ENCODE peak calls at places on chromosome 9, in six cellular contexts. One of them, this sample, is unnamed.
A peak's percentile ranks its signal among the peaks of the same experiment; 100 is the strongest.

GRCh38 chr9:82021198-82021597 is 32.6 kb downstream of the SPATA31D1 start:
- DNase-seq in fibroblast of mammary gland: peak; percentile 100
- DNase-seq in epithelial cell of esophagus: peak; percentile 99
- DNase-seq in left ventricle myocardium inferior: no peak
- DNase-seq in Peyer's patch: no peak
- DNase-seq in omental fat pad: no peak
- DNase-seq in this sample: no peak

GRCh38 chr9:131738838-131739191 is 1.1 kb downstream of the RAPGEF1 start:
- DNase-seq in fibroblast of mammary gland: no peak
- DNase-seq in epithelial cell of esophagus: no peak
- DNase-seq in left ventricle myocardium inferior: no peak
- DNase-seq in Peyer's patch: peak; percentile 80
- DNase-seq in omental fat pad: no peak
- DNase-seq in this sample: no peak

GRCh38 chr9:75239176-75239575 is 150.9 kb downstream of the OSTF1 start:
- DNase-seq in fibroblast of mammary gland: peak; percentile 51
- DNase-seq in epithelial cell of esophagus: peak; percentile 98
- DNase-seq in left ventricle myocardium inferior: no peak
- DNase-seq in Peyer's patch: no peak
- DNase-seq in omental fat pad: no peak
- DNase-seq in this sample: no peak

GRCh38 chr9:106954562-106954961 is 91.6 kb downstream of the ZNF462 start:
- DNase-seq in fibroblast of mammary gland: no peak
- DNase-seq in epithelial cell of esophagus: peak; percentile 89
- DNase-seq in left ventricle myocardium inferior: no peak
- DNase-seq in Peyer's patch: no peak
- DNase-seq in omental fat pad: no peak
- DNase-seq in this sample: no peak

GRCh38 chr9:135093911-135094584 is 6.6 kb downstream of the OLFM1 start:
- DNase-seq in fibroblast of mammary gland: no peak
- DNase-seq in epithelial cell of esophagus: no peak
- DNase-seq in left ventricle myocardium inferior: no peak
- DNase-seq in Peyer's patch: no peak
- DNase-seq in omental fat pad: no peak
- DNase-seq in this sample: no peak

GRCh38 chr9:93345630-93346239 is 105.8 kb upstream of the FAM120A start:
- DNase-seq in fibroblast of mammary gland: no peak
- DNase-seq in epithelial cell of esophagus: no peak
- DNase-seq in left ventricle myocardium inferior: no peak
- DNase-seq in Peyer's patch: no peak
- DNase-seq in omental fat pad: no peak
- DNase-seq in this sample: no peak

GRCh38 chr9:35756743-35757526 is 2.9 kb upstream of the MSMP start:
- DNase-seq in fibroblast of mammary gland: no peak
- DNase-seq in epithelial cell of esophagus: peak; percentile 39
- DNase-seq in left ventricle myocardium inferior: peak; percentile 72
- DNase-seq in Peyer's patch: peak; percentile 90
- DNase-seq in omental fat pad: no peak
- DNase-seq in this sample: no peak

GRCh38 chr9:91214086-91214485 is 147.6 kb downstream of the AUH start:
- DNase-seq in fibroblast of mammary gland: peak; percentile 30
- DNase-seq in epithelial cell of esophagus: no peak
- DNase-seq in left ventricle myocardium inferior: no peak
- DNase-seq in Peyer's patch: no peak
- DNase-seq in omental fat pad: no peak
- DNase-seq in this sample: no peak

GRCh38 chr9:114958021-114958846 is 27.8 kb upstream of the TNFSF8 start:
- DNase-seq in fibroblast of mammary gland: peak; percentile 50
- DNase-seq in epithelial cell of esophagus: no peak
- DNase-seq in left ventricle myocardium inferior: peak; percentile 41
- DNase-seq in Peyer's patch: peak; percentile 49
- DNase-seq in omental fat pad: no peak
- DNase-seq in this sample: no peak

GRCh38 chr9:119216891-119217290 is 152.3 kb downstream of the BRINP1 start:
- DNase-seq in fibroblast of mammary gland: no peak
- DNase-seq in epithelial cell of esophagus: no peak
- DNase-seq in left ventricle myocardium inferior: peak; percentile 20
- DNase-seq in Peyer's patch: no peak
- DNase-seq in omental fat pad: no peak
- DNase-seq in this sample: peak; percentile 40

GRCh38 chr9:121781701-121782464 is 130.4 kb downstream of the DAB2IP start:
- DNase-seq in fibroblast of mammary gland: no peak
- DNase-seq in epithelial cell of esophagus: no peak
- DNase-seq in left ventricle myocardium inferior: no peak
- DNase-seq in Peyer's patch: no peak
- DNase-seq in omental fat pad: no peak
- DNase-seq in this sample: no peak

GRCh38 chr9:133003671-133004090 is 25.2 kb downstream of the GFI1B start:
- DNase-seq in fibroblast of mammary gland: no peak
- DNase-seq in epithelial cell of esophagus: no peak
- DNase-seq in left ventricle myocardium inferior: no peak
- DNase-seq in Peyer's patch: no peak
- DNase-seq in omental fat pad: no peak
- DNase-seq in this sample: no peak

GRCh38 chr9:5951686-5952211 is 61.1 kb downstream of the MLANA start:
- DNase-seq in fibroblast of mammary gland: peak; percentile 65
- DNase-seq in epithelial cell of esophagus: peak; percentile 43
- DNase-seq in left ventricle myocardium inferior: no peak
- DNase-seq in Peyer's patch: no peak
- DNase-seq in omental fat pad: no peak
- DNase-seq in this sample: no peak

GRCh38 chr9:87651431-87651830 is 74.5 kb upstream of the CTSL start:
- DNase-seq in fibroblast of mammary gland: no peak
- DNase-seq in epithelial cell of esophagus: no peak
- DNase-seq in left ventricle myocardium inferior: no peak
- DNase-seq in Peyer's patch: no peak
- DNase-seq in omental fat pad: no peak
- DNase-seq in this sample: no peak

GRCh38 chr9:13787234-13787833 is 507.8 kb upstream of the MPDZ start:
- DNase-seq in fibroblast of mammary gland: peak; percentile 88
- DNase-seq in epithelial cell of esophagus: no peak
- DNase-seq in left ventricle myocardium inferior: no peak
- DNase-seq in Peyer's patch: no peak
- DNase-seq in omental fat pad: no peak
- DNase-seq in this sample: no peak

GRCh38 chr9:73153793-73154227 is 2.1 kb downstream of the ANXA1 start:
- DNase-seq in fibroblast of mammary gland: peak; percentile 76
- DNase-seq in epithelial cell of esophagus: peak; percentile 75
- DNase-seq in left ventricle myocardium inferior: no peak
- DNase-seq in Peyer's patch: no peak
- DNase-seq in omental fat pad: no peak
- DNase-seq in this sample: no peak

GRCh38 chr9:13427587-13427986 is 148.1 kb upstream of the MPDZ start:
- DNase-seq in fibroblast of mammary gland: peak; percentile 71
- DNase-seq in epithelial cell of esophagus: peak; percentile 71
- DNase-seq in left ventricle myocardium inferior: no peak
- DNase-seq in Peyer's patch: no peak
- DNase-seq in omental fat pad: no peak
- DNase-seq in this sample: no peak

GRCh38 chr9:79684711-79685575 is 113.2 kb downstream of the TLE4 start:
- DNase-seq in fibroblast of mammary gland: peak; percentile 31
- DNase-seq in epithelial cell of esophagus: peak; percentile 69
- DNase-seq in left ventricle myocardium inferior: no peak
- DNase-seq in Peyer's patch: no peak
- DNase-seq in omental fat pad: no peak
- DNase-seq in this sample: no peak

GRCh38 chr9:75890541-75891276 is at the start of gene PCSK5:
- DNase-seq in fibroblast of mammary gland: peak; percentile 89
- DNase-seq in epithelial cell of esophagus: peak; percentile 93
- DNase-seq in left ventricle myocardium inferior: peak; percentile 88
- DNase-seq in Peyer's patch: peak; percentile 95
- DNase-seq in omental fat pad: peak; percentile 73
- DNase-seq in this sample: peak; percentile 81

GRCh38 chr9:19782005-19782404 is 6.8 kb downstream of the SLC24A2 start:
- DNase-seq in fibroblast of mammary gland: peak; percentile 11
- DNase-seq in epithelial cell of esophagus: peak; percentile 44
- DNase-seq in left ventricle myocardium inferior: no peak
- DNase-seq in Peyer's patch: no peak
- DNase-seq in omental fat pad: no peak
- DNase-seq in this sample: no peak

GRCh38 chr9:133685653-133686504 is 49.7 kb downstream of the DBH start:
- DNase-seq in fibroblast of mammary gland: no peak
- DNase-seq in epithelial cell of esophagus: no peak
- DNase-seq in left ventricle myocardium inferior: peak; percentile 15
- DNase-seq in Peyer's patch: no peak
- DNase-seq in omental fat pad: no peak
- DNase-seq in this sample: no peak

GRCh38 chr9:92616199-92617129 is 53.5 kb downstream of the IPPK start:
- DNase-seq in fibroblast of mammary gland: peak; percentile 44
- DNase-seq in epithelial cell of esophagus: no peak
- DNase-seq in left ventricle myocardium inferior: no peak
- DNase-seq in Peyer's patch: peak; percentile 58
- DNase-seq in omental fat pad: no peak
- DNase-seq in this sample: no peak

GRCh38 chr9:132762896-132763295 is 92.6 kb downstream of the GTF3C4 start:
- DNase-seq in fibroblast of mammary gland: no peak
- DNase-seq in epithelial cell of esophagus: no peak
- DNase-seq in left ventricle myocardium inferior: no peak
- DNase-seq in Peyer's patch: peak; percentile 13
- DNase-seq in omental fat pad: no peak
- DNase-seq in this sample: no peak

GRCh38 chr9:106799146-106799545 is 63.8 kb upstream of the ZNF462 start:
- DNase-seq in fibroblast of mammary gland: peak; percentile 88
- DNase-seq in epithelial cell of esophagus: peak; percentile 66
- DNase-seq in left ventricle myocardium inferior: no peak
- DNase-seq in Peyer's patch: no peak
- DNase-seq in omental fat pad: no peak
- DNase-seq in this sample: no peak

GRCh38 chr9:91273853-91274552 is 87.7 kb downstream of the AUH start:
- DNase-seq in fibroblast of mammary gland: peak; percentile 77
- DNase-seq in epithelial cell of esophagus: peak; percentile 82
- DNase-seq in left ventricle myocardium inferior: no peak
- DNase-seq in Peyer's patch: no peak
- DNase-seq in omental fat pad: no peak
- DNase-seq in this sample: no peak

GRCh38 chr9:69085523-69086283 is 50.2 kb downstream of the FXN start:
- DNase-seq in fibroblast of mammary gland: peak; percentile 58
- DNase-seq in epithelial cell of esophagus: no peak
- DNase-seq in left ventricle myocardium inferior: no peak
- DNase-seq in Peyer's patch: no peak
- DNase-seq in omental fat pad: no peak
- DNase-seq in this sample: no peak

GRCh38 chr9:124551472-124552339 is 44.5 kb upstream of the NR5A1 start:
- DNase-seq in fibroblast of mammary gland: peak; percentile 58
- DNase-seq in epithelial cell of esophagus: peak; percentile 58
- DNase-seq in left ventricle myocardium inferior: peak; percentile 16
- DNase-seq in Peyer's patch: peak; percentile 56
- DNase-seq in omental fat pad: no peak
- DNase-seq in this sample: peak; percentile 68

GRCh38 chr9:89863837-89864236 is 259.0 kb downstream of the GADD45G start:
- DNase-seq in fibroblast of mammary gland: no peak
- DNase-seq in epithelial cell of esophagus: no peak
- DNase-seq in left ventricle myocardium inferior: no peak
- DNase-seq in Peyer's patch: no peak
- DNase-seq in omental fat pad: no peak
- DNase-seq in this sample: no peak

GRCh38 chr9:134993996-134994720 is 76.4 kb upstream of the FCN1 start:
- DNase-seq in fibroblast of mammary gland: no peak
- DNase-seq in epithelial cell of esophagus: no peak
- DNase-seq in left ventricle myocardium inferior: no peak
- DNase-seq in Peyer's patch: no peak
- DNase-seq in omental fat pad: no peak
- DNase-seq in this sample: no peak

GRCh38 chr9:110592075-110592830 is 12.7 kb upstream of the SVEP1 start:
- DNase-seq in fibroblast of mammary gland: peak; percentile 35
- DNase-seq in epithelial cell of esophagus: no peak
- DNase-seq in left ventricle myocardium inferior: no peak
- DNase-seq in Peyer's patch: no peak
- DNase-seq in omental fat pad: no peak
- DNase-seq in this sample: no peak

GRCh38 chr9:69621735-69622460 is 50.3 kb downstream of the APBA1 start:
- DNase-seq in fibroblast of mammary gland: no peak
- DNase-seq in epithelial cell of esophagus: peak; percentile 41
- DNase-seq in left ventricle myocardium inferior: no peak
- DNase-seq in Peyer's patch: no peak
- DNase-seq in omental fat pad: no peak
- DNase-seq in this sample: no peak

GRCh38 chr9:126234681-126235349 is 91.8 kb upstream of the MVB12B start:
- DNase-seq in fibroblast of mammary gland: no peak
- DNase-seq in epithelial cell of esophagus: no peak
- DNase-seq in left ventricle myocardium inferior: no peak
- DNase-seq in Peyer's patch: no peak
- DNase-seq in omental fat pad: no peak
- DNase-seq in this sample: no peak

GRCh38 chr9:21413089-21414023 is 4.4 kb downstream of the IFNA8 start:
- DNase-seq in fibroblast of mammary gland: no peak
- DNase-seq in epithelial cell of esophagus: no peak
- DNase-seq in left ventricle myocardium inferior: no peak
- DNase-seq in Peyer's patch: no peak
- DNase-seq in omental fat pad: no peak
- DNase-seq in this sample: no peak
- TF ChIP-seq CTCF in fibroblast of mammary gland: peak; percentile 33
- TF ChIP-seq CTCF in epithelial cell of esophagus: peak; percentile 21
- TF ChIP-seq CTCF in left ventricle myocardium inferior: no peak
- TF ChIP-seq CTCF in Peyer's patch: peak; percentile 15
- TF ChIP-seq CTCF in omental fat pad: no peak
- TF ChIP-seq CTCF in this sample: no peak

DNA sequence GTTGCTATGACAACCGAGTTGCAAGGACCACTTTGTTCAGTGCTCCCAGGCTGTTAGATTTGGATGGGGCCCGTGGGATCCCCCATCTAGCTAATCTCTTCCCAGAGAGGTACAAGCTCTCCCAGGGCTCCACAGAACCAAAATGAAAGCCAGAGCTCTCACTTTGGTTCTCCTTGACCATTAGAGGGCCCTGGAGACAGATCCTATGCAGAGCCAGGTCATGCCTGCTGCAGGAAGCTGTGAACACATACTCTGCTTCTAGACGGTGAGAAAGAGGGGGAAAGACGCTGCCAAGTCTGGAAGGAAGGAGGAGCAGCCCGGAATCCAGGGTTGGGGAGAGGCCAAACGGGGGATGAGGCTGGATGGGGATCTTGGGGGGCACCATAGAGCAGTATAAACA is 224.5 kb downstream of the GABBR2 start:
- DNase-seq in fibroblast of mammary gland: peak; percentile 44
- DNase-seq in epithelial cell of esophagus: no peak
- DNase-seq in left ventricle myocardium inferior: no peak
- DNase-seq in Peyer's patch: no peak
- DNase-seq in omental fat pad: no peak
- DNase-seq in this sample: no peak
- TF ChIP-seq CTCF in fibroblast of mammary gland: peak; percentile 16
- TF ChIP-seq CTCF in epithelial cell of esophagus: no peak
- TF ChIP-seq CTCF in left ventricle myocardium inferior: no peak
- TF ChIP-seq CTCF in Peyer's patch: no peak
- TF ChIP-seq CTCF in omental fat pad: no peak
- TF ChIP-seq CTCF in this sample: no peak

GRCh38 chr9:17219261-17219660 is 84.4 kb downstream of the CNTLN start:
- DNase-seq in fibroblast of mammary gland: peak; percentile 16
- DNase-seq in epithelial cell of esophagus: peak; percentile 30
- DNase-seq in left ventricle myocardium inferior: no peak
- DNase-seq in Peyer's patch: no peak
- DNase-seq in omental fat pad: no peak
- DNase-seq in this sample: no peak
- TF ChIP-seq CTCF in fibroblast of mammary gland: peak; percentile 43
- TF ChIP-seq CTCF in epithelial cell of esophagus: peak; percentile 47
- TF ChIP-seq CTCF in left ventricle myocardium inferior: no peak
- TF ChIP-seq CTCF in Peyer's patch: no peak
- TF ChIP-seq CTCF in omental fat pad: no peak
- TF ChIP-seq CTCF in this sample: peak; percentile 11

GRCh38 chr9:137281345-137282116 is 4.0 kb downstream of the TOR4A start:
- DNase-seq in fibroblast of mammary gland: no peak
- DNase-seq in epithelial cell of esophagus: no peak
- DNase-seq in left ventricle myocardium inferior: no peak
- DNase-seq in Peyer's patch: no peak
- DNase-seq in omental fat pad: no peak
- DNase-seq in this sample: peak; percentile 36

GRCh38 chr9:137286980-137287383 is 9.5 kb downstream of the TOR4A start:
- DNase-seq in fibroblast of mammary gland: peak; percentile 71
- DNase-seq in epithelial cell of esophagus: peak; percentile 81
- DNase-seq in left ventricle myocardium inferior: no peak
- DNase-seq in Peyer's patch: peak; percentile 85
- DNase-seq in omental fat pad: no peak
- DNase-seq in this sample: no peak
- TF ChIP-seq CTCF in fibroblast of mammary gland: peak; percentile 47
- TF ChIP-seq CTCF in epithelial cell of esophagus: peak; percentile 77
- TF ChIP-seq CTCF in left ventricle myocardium inferior: peak; percentile 66
- TF ChIP-seq CTCF in Peyer's patch: peak; percentile 91
- TF ChIP-seq CTCF in omental fat pad: no peak
- TF ChIP-seq CTCF in this sample: no peak